ENCODE peak calls at places on chromosome 16, in eight cellular contexts. F is stimulated activated CD4-positive, alpha-beta T cell treated with anti-CD3 and anti-CD28 coated beads, Interleukin-2, amount 100 ng/mL, for 48 hours; K is activated naive CD8-positive, alpha-beta T cell treated with anti-CD3 and anti-CD28 coated beads, Interleukin-2, amount 50 U/mL, for 16 hours; X is T-cell; A is activated CD8-positive, alpha-beta memory T cell treated with anti-CD3 and anti-CD28 coated beads for 4 hours; O is ascending aorta; Z is activated T-helper 1 cell treated with Interleukin-2 at 50 U/mL for 16 hours; J is GM04503. P is an unnamed sample.

GRCh38 chr16:28168991-28169554 is 42.7 kb downstream of the XPO6 start:
- DNase-seq in A (peak), K (no peak), F (no peak), X (peak), O (no peak), J (no peak), Z (peak), P (no peak)

GRCh38 chr16:12728471-12728870 is 75.2 kb downstream of the CPPED1 start:
- DNase-seq in X (no peak), O (no peak), K (no peak), J (no peak), F (no peak), Z (no peak), A (no peak), P (no peak)

GRCh38 chr16:11672206-11673090 is 4.2 kb downstream of the SNN start:
- DNase-seq in A (no peak), K (no peak), O (no peak), X (peak), F (no peak), J (no peak), Z (no peak), P (no peak)

GRCh38 chr16:68668266-68668665 is 23.2 kb downstream of the CDH3 start:
- DNase-seq in A (no peak), X (no peak), Z (no peak), J (no peak), O (no peak), K (no peak), F (peak), P (no peak)

GRCh38 chr16:84677849-84678248 is 22.0 kb upstream of the USP10 start:
- DNase-seq in J (no peak), A (no peak), Z (no peak), F (no peak), O (no peak), X (no peak), K (no peak), P (no peak)

GRCh38 chr16:66634527-66635196 is 30.2 kb downstream of the CMTM3 start:
- DNase-seq in X (no peak), O (no peak), A (no peak), F (no peak), Z (no peak), J (no peak), K (no peak), P (no peak)

GRCh38 chr16:31168848-31169247 is 11.1 kb upstream of the FUS start:
- DNase-seq in Z (no peak), X (no peak), K (no peak), O (no peak), J (no peak), F (no peak), A (no peak), P (no peak)

GRCh38 chr16:46947900-46948547 is 25.4 kb downstream of the DNAJA2 start:
- DNase-seq in X (no peak), O (no peak), J (no peak), Z (no peak), A (no peak), F (peak), K (no peak), P (no peak)

GRCh38 chr16:67969286-67970039 is 1.0 kb upstream of the SLC12A4 start:
- DNase-seq in X (no peak), K (no peak), Z (no peak), O (no peak), F (no peak), A (no peak), J (no peak), P (no peak)

GRCh38 chr16:75420987-75421819 is 12.1 kb downstream of the CFDP1 start:
- DNase-seq in Z (no peak), A (no peak), O (no peak), K (no peak), X (no peak), J (no peak), F (peak), P (peak)

GRCh38 chr16:1556254-1556653 is 22.8 kb downstream of the TMEM204 start:
- DNase-seq in F (no peak), X (no peak), O (no peak), J (no peak), A (no peak), Z (no peak), K (no peak), P (no peak)

GRCh38 chr16:2429771-2430663 is 770 bp downstream of the CCNF start:
- DNase-seq in K (no peak), F (no peak), O (no peak), Z (no peak), A (no peak), J (no peak), X (no peak), P (no peak)

GRCh38 chr16:79915264-79916160 is 315.0 kb upstream of the MAF start:
- DNase-seq in K (no peak), J (no peak), Z (no peak), A (no peak), F (no peak), O (no peak), X (no peak), P (no peak)

GRCh38 chr16:84755004-84755672 is 55.3 kb downstream of the USP10 start:
- DNase-seq in Z (no peak), K (no peak), F (no peak), J (no peak), A (no peak), X (no peak), O (no peak), P (no peak)

GRCh38 chr16:78742501-78743283 is 643.2 kb downstream of the WWOX start:
- DNase-seq in Z (peak), A (peak), F (peak), J (no peak), X (peak), O (peak), K (peak), P (peak)

GRCh38 chr16:84209989-84210388 is 19.0 kb downstream of the ADAD2 start:
- DNase-seq in Z (no peak), A (no peak), O (no peak), F (no peak), X (no peak), J (no peak), K (no peak), P (no peak)

GRCh38 chr16:87201052-87201451 is 116.1 kb downstream of the C16orf95 start:
- DNase-seq in X (no peak), F (no peak), J (peak), A (no peak), K (no peak), O (peak), Z (no peak), P (peak)

GRCh38 chr16:69176033-69176780 is 10.8 kb upstream of the SNTB2 start:
- DNase-seq in J (peak), A (no peak), O (peak), F (no peak), Z (no peak), K (no peak), X (no peak), P (no peak)

GRCh38 chr16:88300463-88300835 is 82.3 kb upstream of the ZNF469 start:
- DNase-seq in X (no peak), K (no peak), Z (no peak), O (no peak), J (no peak), F (no peak), A (no peak), P (no peak)

GRCh38 chr16:19138601-19139000 is 24.8 kb downstream of the ITPRIPL2 start:
- DNase-seq in X (no peak), A (no peak), F (no peak), J (peak), O (peak), K (no peak), Z (no peak), P (peak)

GRCh38 chr16:1923299-1924034 is 5.3 kb upstream of the HS3ST6 start:
- DNase-seq in A (no peak), X (no peak), F (peak), K (no peak), Z (no peak), O (no peak), J (no peak), P (no peak)

GRCh38 chr16:8905168-8905762 is 23.1 kb downstream of the LITAFD start:
- DNase-seq in Z (no peak), A (no peak), O (no peak), X (no peak), J (no peak), K (no peak), F (no peak), P (no peak)

GRCh38 chr16:85994492-85995433 is 95.8 kb downstream of the IRF8 start:
- DNase-seq in A (no peak), F (no peak), Z (no peak), J (no peak), X (no peak), K (no peak), O (no peak), P (no peak)

GRCh38 chr16:81695431-81695890 is 83.6 kb upstream of the PLCG2 start:
- DNase-seq in X (no peak), J (no peak), A (no peak), K (no peak), O (no peak), F (no peak), Z (no peak), P (no peak)

GRCh38 chr16:85484337-85485295 is 128.5 kb upstream of the GSE1 start:
- DNase-seq in F (no peak), X (no peak), K (no peak), J (no peak), A (no peak), Z (no peak), O (no peak), P (no peak)

GRCh38 chr16:50093607-50094570 is 28.1 kb downstream of the HEATR3 start:
- DNase-seq in A (no peak), K (no peak), X (peak), F (no peak), O (peak), J (peak), Z (no peak), P (peak)

GRCh38 chr16:19135896-19136438 is 22.2 kb downstream of the ITPRIPL2 start:
- DNase-seq in A (no peak), X (no peak), J (no peak), F (no peak), O (no peak), K (no peak), Z (no peak), P (peak)

GRCh38 chr16:83588070-83588469 is 219.7 kb upstream of the HSBP1 start:
- DNase-seq in Z (no peak), X (no peak), K (no peak), O (no peak), J (no peak), F (no peak), A (no peak), P (no peak)

P was measured in mucosa of gallbladder.